ENCODE peak calls at places on chromosomes 13 and 19, in five cellular contexts. Y is transverse colon, G is Caco-2, P is heart left ventricle, L is NT2/D1. Q is an unnamed sample.

GRCh38 chr19:15469513-15470297 is 5.4 kb upstream of the RASAL3 start:
- DNase-seq in Y (peak; percentile 24), G (no peak), P (no peak), L (no peak), Q (peak; percentile 83)

GRCh38 chr19:5792224-5792623 is 1.3 kb upstream of the DUS3L start:
- DNase-seq in Y (no peak), G (no peak), P (no peak), L (no peak), Q (no peak)

GRCh38 chr13:35888327-35888940 is 242.7 kb downstream of the DCLK1 start:
- DNase-seq in Y (no peak), G (no peak), P (no peak), L (no peak), Q (no peak)

GRCh38 chr19:30207357-30207756 is 164.8 kb upstream of the ZNF536 start:
- DNase-seq in Y (no peak), G (no peak), P (no peak), L (no peak), Q (no peak)

GRCh38 chr19:18745931-18746330 is 45.2 kb downstream of the COMP start:
- DNase-seq in Y (no peak), G (no peak), P (no peak), L (no peak), Q (no peak)

GRCh38 chr19:45302416-45302815 is 20.3 kb downstream of the CKM start:
- DNase-seq in Y (no peak), G (no peak), P (no peak), L (no peak), Q (no peak)

GRCh38 chr13:27622102-27622820 is 569 bp downstream of the POLR1D start:
- DNase-seq in Y (peak; percentile 35), G (no peak), P (no peak), L (no peak), Q (no peak)

GRCh38 chr19:7348587-7349230 is at the start of gene ARHGEF18:
- DNase-seq in Y (peak; percentile 40), G (no peak), P (peak; percentile 35), L (no peak), Q (no peak)

GRCh38 chr19:43656436-43656835 is 13.5 kb downstream of the PLAUR start:
- DNase-seq in Y (no peak), G (no peak), P (no peak), L (no peak), Q (no peak)
- H3K36me3 ChIP-seq in Y (no peaks in the 10 kb centered on the region), G (no peaks in the 10 kb centered on the region), P (peaks cover 30% of the 10 kb centered on the region), L (peaks cover 54% of the 10 kb centered on the region), Q (peaks cover 2% of the 10 kb centered on the region)

DNA sequence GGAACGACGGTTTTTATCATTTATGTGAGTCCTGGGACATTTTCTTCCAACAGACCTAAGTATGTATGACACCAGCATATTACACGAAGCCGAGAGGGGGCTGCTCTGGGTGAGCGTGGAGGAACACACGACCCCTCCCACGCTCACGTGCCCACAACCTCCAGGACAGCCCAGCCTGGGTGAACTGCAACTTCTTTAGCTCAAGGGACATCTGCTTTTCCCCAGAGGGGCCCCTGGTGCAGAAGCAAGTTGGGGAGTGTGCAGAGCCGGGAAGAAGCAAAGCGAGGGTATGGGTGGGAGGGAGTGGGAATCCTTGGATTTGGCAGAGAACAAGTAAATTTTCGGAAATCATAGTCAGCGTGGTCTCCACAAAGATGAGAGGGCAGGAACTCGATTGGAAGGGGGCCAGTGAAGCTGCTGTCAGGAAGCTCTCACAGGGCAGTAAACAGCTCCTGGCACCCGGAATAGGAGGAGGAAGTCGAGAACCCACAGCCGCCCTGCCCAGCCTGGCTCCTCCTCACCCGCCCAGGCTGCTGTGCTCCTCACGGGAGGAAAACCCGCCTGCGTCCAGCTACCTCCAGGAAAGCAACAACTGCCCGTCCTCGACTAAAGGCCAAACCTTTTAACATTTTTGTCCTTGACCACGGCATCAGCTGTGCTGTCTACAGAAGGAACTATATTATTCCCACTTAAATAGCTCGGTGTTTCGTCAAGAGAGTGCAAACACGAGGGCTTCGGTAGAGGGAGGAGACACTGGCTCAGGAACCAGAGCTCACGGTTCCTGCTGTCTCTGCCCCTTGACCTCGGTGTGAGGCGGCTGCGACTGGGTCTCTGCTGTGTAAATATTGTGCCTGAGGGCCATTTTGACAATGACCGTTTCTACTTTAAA is 17.2 kb upstream of the CFAP97D2 start:
- DNase-seq in Y (peak; percentile 84), G (no peak), P (peak; percentile 52), L (no peak), Q (peak; percentile 60)
- H3K27me3 ChIP-seq in Y (peaks cover 4% of the 10 kb centered on the region), G (no peaks in the 10 kb centered on the region), P (no peaks in the 10 kb centered on the region), L (peaks cover 5% of the 10 kb centered on the region), Q (no peaks in the 10 kb centered on the region)

GRCh38 chr19:14333101-14333871 is 48.0 kb upstream of the ADGRE5 start:
- DNase-seq in Y (peak; percentile 71), G (peak; percentile 32), P (no peak), L (peak; percentile 38), Q (peak; percentile 94)
- H3K4me3 ChIP-seq in Y (peak overlapping the region; percentile 32), G (peak overlapping the region; percentile 30), P (peak overlapping the region; percentile 26), L (peak overlapping the region; percentile 55), Q (peak overlapping the region; percentile 42)

DNA sequence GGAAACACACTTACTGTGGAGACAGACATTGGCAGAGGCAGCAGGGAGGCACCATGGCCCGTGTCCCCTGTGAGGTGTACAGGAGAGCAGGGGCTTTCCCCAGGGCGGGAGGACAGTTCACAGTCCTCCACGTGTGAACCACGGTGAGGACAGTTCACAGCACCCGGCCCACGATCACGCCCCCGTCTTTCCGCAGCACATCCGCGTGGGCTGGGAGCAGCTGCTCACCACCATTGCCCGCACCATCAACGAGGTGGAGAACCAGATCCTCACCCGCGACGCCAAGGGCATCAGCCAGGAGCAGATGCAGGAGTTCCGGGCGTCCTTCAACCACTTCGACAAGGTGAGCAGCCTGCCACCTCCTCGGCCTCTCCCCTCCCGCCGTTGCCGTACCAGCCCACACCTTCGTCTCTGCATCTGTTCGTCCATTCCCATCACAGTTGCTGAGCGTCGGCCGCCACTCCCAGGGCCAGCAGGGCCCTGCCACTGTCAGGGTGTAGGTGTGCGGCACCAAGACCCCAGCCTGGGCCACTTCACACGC is 17.4 kb downstream of the CAPN12 start:
- DNase-seq in Y (no peak), G (no peak), P (peak; percentile 20), L (no peak), Q (no peak)
- H3K36me3 ChIP-seq in Y (peaks cover 54% of the 10 kb centered on the region), G (peaks cover 11% of the 10 kb centered on the region), P (peaks cover 97% of the 10 kb centered on the region), L (peaks cover 96% of the 10 kb centered on the region), Q (peaks cover 53% of the 10 kb centered on the region)

GRCh38 chr19:1526066-1526778 is 2.3 kb downstream of the PLK5 start:
- DNase-seq in Y (no peak), G (no peak), P (no peak), L (no peak), Q (no peak)
- H3K27me3 ChIP-seq in Y (peaks cover 66% of the 10 kb centered on the region), G (peaks cover 3% of the 10 kb centered on the region), P (peaks cover 41% of the 10 kb centered on the region), L (peaks cover 29% of the 10 kb centered on the region), Q (peaks cover 24% of the 10 kb centered on the region)

GRCh38 chr13:50911937-50912624 is 2.5 kb downstream of the RNASEH2B start:
- DNase-seq in Y (peak; percentile 94), G (peak; percentile 89), P (peak; percentile 86), L (peak; percentile 70), Q (peak; percentile 80)

GRCh38 chr13:50912851-50913250 is 3.3 kb downstream of the RNASEH2B start:
- DNase-seq in Y (no peak), G (no peak), P (no peak), L (no peak), Q (no peak)

GRCh38 chr13:50909605-50910482 is at the start of gene RNASEH2B:
- DNase-seq in Y (peak; percentile 73), G (peak; percentile 91), P (peak; percentile 74), L (no peak), Q (peak; percentile 87)

GRCh38 chr13:50910483-50910805 is 853 bp downstream of the RNASEH2B start:
- DNase-seq in Y (no peak), G (peak; percentile 60), P (peak; percentile 43), L (no peak), Q (peak; percentile 62)

GRCh38 chr13:50911051-50911690 is 1.6 kb downstream of the RNASEH2B start:
- DNase-seq in Y (no peak), G (peak; percentile 11), P (no peak), L (no peak), Q (no peak)
- H3K4me3 ChIP-seq in Y (peak overlapping the region; percentile 87), G (peak overlapping the region; percentile 94), P (peak overlapping the region; percentile 88), L (no peak overlapping the region), Q (no peak overlapping the region)

GRCh38 chr19:3266792-3267469 is 42.5 kb downstream of the CELF5 start:
- DNase-seq in Y (no peak), G (no peak), P (no peak), L (no peak), Q (no peak)
- H3K36me3 ChIP-seq in Y (no peaks in the 10 kb centered on the region), G (no peaks in the 10 kb centered on the region), P (no peaks in the 10 kb centered on the region), L (no peaks in the 10 kb centered on the region), Q (no peaks in the 10 kb centered on the region)

DNA sequence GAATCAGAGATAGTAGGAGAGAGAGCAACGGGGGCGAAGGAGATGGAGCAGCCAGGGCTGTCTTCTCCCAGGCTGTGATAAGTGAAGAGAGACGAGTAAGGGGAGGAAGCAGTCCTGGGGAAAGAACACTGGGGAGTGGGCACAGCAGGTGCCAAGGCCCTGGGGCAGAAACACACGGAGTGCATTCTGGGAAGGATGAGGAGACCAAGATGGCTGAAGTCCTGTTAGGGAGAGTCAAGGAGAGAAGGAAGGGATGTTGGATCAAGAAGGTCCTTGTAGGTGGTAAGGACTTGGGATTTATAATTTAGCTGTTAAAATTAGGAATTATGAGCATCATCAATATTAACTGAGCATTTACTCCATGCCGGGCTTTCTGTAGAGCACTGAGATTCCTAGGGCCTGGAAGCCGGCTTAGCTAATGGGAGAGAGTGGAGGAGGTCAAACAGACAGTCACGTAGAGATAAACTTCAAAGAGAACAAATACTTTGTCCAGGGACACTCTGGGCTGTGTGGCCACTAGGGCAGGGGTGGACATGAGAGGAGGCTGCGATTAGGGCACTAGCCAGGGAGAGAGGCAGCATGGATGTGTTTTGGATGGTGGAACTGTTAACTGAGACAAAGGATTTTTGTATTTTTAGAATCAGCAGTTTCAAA is 134.2 kb upstream of the PEG3 start:
- DNase-seq in Y (no peak), G (no peak), P (no peak), L (no peak), Q (no peak)
- H3K27me3 ChIP-seq in Y (no peaks in the 10 kb centered on the region), G (no peaks in the 10 kb centered on the region), P (peaks cover 4% of the 10 kb centered on the region), L (peaks cover 15% of the 10 kb centered on the region), Q (no peaks in the 10 kb centered on the region)

GRCh38 chr13:114089341-114089740 is 43.1 kb downstream of the RASA3 start:
- DNase-seq in Y (peak; percentile 5), G (no peak), P (peak; percentile 10), L (no peak), Q (no peak)
- H3K4me3 ChIP-seq in Y (no peak overlapping the region), G (no peak overlapping the region), P (no peak overlapping the region), L (no peak overlapping the region), Q (no peak overlapping the region)